ENCODE peak calls at places on chromosomes 5 and 9, in four cellular contexts. Q, M, N and F are unnamed samples.

GRCh38 chr5:91042225-91042624 is 340.9 kb downstream of the ARRDC3 start:
- DNase-seq in M (no peak), Q (no peak), N (no peak), F (no peak)

GRCh38 chr9:136840877-136841645 is 1.2 kb upstream of the AJM1 start:
- DNase-seq in M (peak), N (no peak), Q (peak), F (no peak)

GRCh38 chr5:44511596-44511995 is 122.4 kb upstream of the FGF10 start:
- DNase-seq in M (no peak), N (no peak), Q (no peak), F (no peak)

GRCh38 chr5:180170111-180170809 is 38.8 kb downstream of the RASGEF1C start:
- DNase-seq in M (no peak), N (no peak), Q (peak), F (no peak)

GRCh38 chr9:136847827-136848392 is 1.3 kb upstream of the PHPT1 start:
- DNase-seq in N (peak), M (peak), Q (peak), F (peak)

GRCh38 chr9:137484551-137485315 is 25.6 kb upstream of the NSMF start:
- DNase-seq in Q (no peak), M (no peak), N (no peak), F (no peak)

GRCh38 chr5:78896128-78896527 is 89.0 kb downstream of the ARSB start:
- DNase-seq in M (no peak), Q (no peak), N (no peak), F (no peak)

GRCh38 chr5:180034564-180034963 is 37.0 kb downstream of the RNF130 start:
- DNase-seq in M (no peak), Q (no peak), N (no peak), F (no peak)

GRCh38 chr9:127546125-127546832 is 65.8 kb upstream of the STXBP1 start:
- DNase-seq in M (peak), N (no peak), Q (no peak), F (no peak)

GRCh38 chr9:127562841-127563523 is 49.1 kb upstream of the STXBP1 start:
- DNase-seq in N (peak), Q (no peak), M (no peak), F (peak)

GRCh38 chr5:151023651-151024050 is 3.3 kb downstream of the GPX3 start:
- DNase-seq in M (no peak), Q (no peak), N (peak), F (peak)

GRCh38 chr5:121797677-121798518 is 53.8 kb upstream of the FTMT start:
- DNase-seq in N (no peak), Q (peak), M (no peak), F (no peak)

GRCh38 chr9:34869390-34869789 is 88.7 kb upstream of the PHF24 start:
- DNase-seq in M (peak), N (no peak), Q (peak), F (no peak)

GRCh38 chr9:129500863-129501770 is 119.8 kb downstream of the C9orf50 start:
- DNase-seq in Q (no peak), M (no peak), N (no peak), F (no peak)

GRCh38 chr5:143824851-143825720 is 13.1 kb downstream of the HMHB1 start:
- DNase-seq in M (peak), Q (peak), N (peak), F (peak)

GRCh38 chr9:104972242-104972866 is 44.4 kb upstream of the ABCA1 start:
- DNase-seq in M (no peak), N (no peak), Q (no peak), F (no peak)

DNA sequence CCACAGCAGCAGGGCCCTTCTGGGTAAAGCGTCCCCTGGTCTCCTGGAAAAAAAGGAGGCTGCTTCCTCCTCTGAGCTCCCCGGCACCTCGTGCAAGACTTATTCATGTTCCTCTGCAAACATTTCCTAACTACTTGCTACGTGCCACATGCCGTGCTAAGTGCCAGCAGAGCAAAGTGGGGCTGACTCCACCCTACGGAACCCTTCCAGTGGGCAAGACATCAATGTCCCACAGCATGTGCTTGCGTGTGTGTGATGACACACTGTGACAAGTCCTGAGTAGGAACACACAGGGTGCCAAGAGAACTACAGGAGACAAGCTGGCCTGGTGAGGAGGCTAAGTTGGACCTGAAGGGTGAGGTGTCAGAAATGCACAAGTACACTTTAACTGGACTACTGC is 57.4 kb downstream of the SEMA4D start:
- DNase-seq in M (no peak), Q (no peak), N (no peak), F (peak)
- H3K27ac ChIP-seq in M (no peak), Q (no peak), N (no peak), F (no peak)

DNA sequence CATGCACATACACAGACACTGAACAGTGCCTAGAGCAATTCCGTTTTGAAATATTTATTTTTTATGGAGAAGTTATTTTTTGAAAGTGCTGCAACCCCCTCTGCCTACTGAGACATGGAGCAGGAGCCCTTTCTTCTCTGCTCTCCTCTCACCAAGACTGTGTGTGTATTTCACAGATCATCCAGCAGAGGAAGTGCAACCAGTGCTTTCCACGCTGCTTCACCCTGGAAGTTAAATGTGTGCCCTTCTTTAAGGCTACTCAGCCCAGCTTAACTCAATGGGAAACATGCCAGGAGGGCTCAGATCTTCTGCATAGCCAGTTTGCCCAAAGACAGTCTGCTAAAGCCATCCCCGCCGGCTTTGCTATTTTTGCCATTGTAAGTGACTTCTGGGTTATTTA is 606.3 kb downstream of the TLE1 start:
- DNase-seq in Q (peak), M (no peak), N (no peak), F (no peak)
- H3K27ac ChIP-seq in Q (no peak), M (no peak), N (peak), F (no peak)

DNA sequence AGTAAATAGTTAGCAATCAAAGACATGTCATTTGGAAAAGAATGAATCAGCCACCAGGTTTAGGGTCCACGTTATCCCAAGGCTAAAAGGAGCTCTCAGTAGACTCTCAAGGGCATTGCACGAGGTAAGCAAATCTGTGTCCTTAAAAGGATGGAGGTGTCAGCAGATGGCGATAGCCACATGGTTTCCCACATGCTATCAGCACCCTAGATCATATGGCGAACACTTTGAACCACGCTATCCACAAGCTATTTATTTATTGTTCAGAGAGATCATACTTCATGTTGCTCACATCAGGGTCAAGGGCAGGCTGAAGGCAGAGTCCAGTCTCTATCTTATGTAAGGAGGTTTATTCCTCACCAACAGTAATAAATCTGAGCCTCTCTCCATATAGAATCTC is 43.7 kb downstream of the CDH6 start:
- DNase-seq in Q (no peak), M (no peak), N (no peak), F (no peak)
- H3K27ac ChIP-seq in Q (no peak), M (no peak), N (no peak), F (no peak)

GRCh38 chr5:59543826-59544442 is 349.6 kb downstream of the PDE4D start:
- DNase-seq in N (peak), Q (no peak), M (no peak), F (no peak)
- H3K27ac ChIP-seq in N (peak), Q (no peak), M (no peak), F (no peak)

GRCh38 chr9:68872026-68872501 is 141.8 kb downstream of the PRKACG start:
- DNase-seq in M (no peak), Q (peak), N (no peak), F (no peak)

GRCh38 chr9:68873179-68873578 is 140.7 kb downstream of the PRKACG start:
- DNase-seq in N (no peak), Q (no peak), M (no peak), F (no peak)

GRCh38 chr9:68878450-68878849 is 135.5 kb downstream of the PRKACG start:
- DNase-seq in N (no peak), Q (no peak), M (no peak), F (no peak)

GRCh38 chr9:68877219-68877618 is 136.7 kb downstream of the PRKACG start:
- DNase-seq in N (no peak), Q (no peak), M (no peak), F (no peak)

GRCh38 chr9:68876265-68876664 is 137.6 kb downstream of the PRKACG start:
- DNase-seq in Q (no peak), M (no peak), N (no peak), F (no peak)
- H3K27ac ChIP-seq in Q (no peak), M (no peak), N (no peak), F (no peak)

GRCh38 chr5:112548246-112548982 is 129.3 kb upstream of the EPB41L4A start:
- DNase-seq in N (no peak), M (peak), Q (no peak), F (no peak)
- H3K27ac ChIP-seq in N (no peak), M (peak), Q (no peak), F (no peak)

GRCh38 chr5:125722550-125722949 is 700.7 kb upstream of the GRAMD2B start:
- DNase-seq in N (no peak), M (no peak), Q (no peak), F (no peak)

GRCh38 chr5:125725686-125726085 is 697.5 kb upstream of the GRAMD2B start:
- DNase-seq in M (no peak), Q (no peak), N (no peak), F (no peak)

GRCh38 chr5:125717209-125717608 is 706.0 kb upstream of the GRAMD2B start:
- DNase-seq in N (no peak), M (no peak), Q (no peak), F (no peak)

GRCh38 chr5:125720745-125721144 is 702.5 kb upstream of the GRAMD2B start:
- DNase-seq in M (no peak), N (no peak), Q (no peak), F (no peak)

GRCh38 chr5:125719681-125720676 is 703.2 kb upstream of the GRAMD2B start:
- DNase-seq in Q (peak), M (no peak), N (no peak), F (no peak)
- H3K27ac ChIP-seq in Q (peak), M (no peak), N (no peak), F (no peak)

GRCh38 chr5:73376618-73377170 is 71.9 kb downstream of the FOXD1 start:
- DNase-seq in N (no peak), M (no peak), Q (no peak), F (no peak)
- H3K27ac ChIP-seq in N (no peak), M (no peak), Q (no peak), F (no peak)

GRCh38 chr5:126482591-126482990 is 59.4 kb downstream of the GRAMD2B start:
- DNase-seq in M (no peak), Q (no peak), N (no peak), F (no peak)
- H3K27ac ChIP-seq in M (no peak), Q (no peak), N (peak), F (peak)